ENCODE peak calls at places on chromosomes 11 and 22, in five cellular contexts. W is thyroid gland, D is H1, Q is stomach, B is body of pancreas. P is an unnamed sample.
A peak's percentile ranks its signal among the peaks of the same experiment; 100 is the strongest.

GRCh38 chr11:133047036-133047800 is 485.1 kb downstream of the OPCML start:
- DNase-seq in W (no peak), D (no peak), Q (no peak), B (no peak), P (no peak)

GRCh38 chr11:66328307-66329144 is 7.7 kb downstream of the RIN1 start:
- DNase-seq in W (peak; percentile 67), D (peak; percentile 94), Q (peak; percentile 80), B (peak; percentile 78), P (peak; percentile 82)

GRCh38 chr11:115581871-115582639 is 77.8 kb upstream of the CADM1 start:
- DNase-seq in W (peak; percentile 16), D (no peak), Q (no peak), B (no peak), P (peak; percentile 45)

GRCh38 chr11:44709281-44709562 is 17.5 kb upstream of the TSPAN18 start:
- DNase-seq in W (no peak), D (no peak), Q (no peak), B (no peak), P (no peak)

GRCh38 chr22:45159652-45160462 is 3.9 kb upstream of the NUP50 start:
- DNase-seq in W (no peak), D (no peak), Q (peak; percentile 74), B (peak; percentile 38), P (peak; percentile 33)

GRCh38 chr11:47393163-47394049 is 15.0 kb upstream of the SLC39A13 start:
- DNase-seq in W (no peak), D (no peak), Q (no peak), B (peak; percentile 17), P (no peak)

GRCh38 chr11:2528301-2529050 is 83.7 kb downstream of the KCNQ1 start:
- DNase-seq in W (peak; percentile 1), D (no peak), Q (no peak), B (peak; percentile 6), P (peak; percentile 32)

GRCh38 chr22:37460684-37461083 is 25.5 kb downstream of the MFNG start:
- DNase-seq in W (no peak), D (no peak), Q (no peak), B (no peak), P (no peak)

GRCh38 chr11:2376751-2377451 is at the start of gene CD81:
- DNase-seq in W (peak; percentile 40), D (peak; percentile 82), Q (peak; percentile 53), B (peak; percentile 59), P (no peak)

GRCh38 chr11:33530824-33531223 is 169.8 kb downstream of the C11orf91 start:
- DNase-seq in W (no peak), D (no peak), Q (no peak), B (no peak), P (no peak)

GRCh38 chr11:43145653-43146052 is 166.1 kb upstream of the API5 start:
- DNase-seq in W (no peak), D (no peak), Q (no peak), B (no peak), P (no peak)

GRCh38 chr11:135036488-135037297 is 624.7 kb upstream of the B3GAT1 start:
- DNase-seq in W (no peak), D (peak; percentile 36), Q (no peak), B (no peak), P (no peak)

GRCh38 chr11:103806130-103806900 is 230.1 kb upstream of the DDI1 start:
- DNase-seq in W (no peak), D (no peak), Q (no peak), B (no peak), P (no peak)

GRCh38 chr11:128632151-128632791 is 44.9 kb upstream of the ETS1 start:
- DNase-seq in W (peak; percentile 37), D (peak; percentile 66), Q (no peak), B (no peak), P (peak; percentile 43)

GRCh38 chr22:24492391-24492790 is 2.7 kb upstream of the UPB1 start:
- DNase-seq in W (no peak), D (no peak), Q (no peak), B (no peak), P (no peak)

GRCh38 chr11:72330131-72330727 is 86.3 kb upstream of the PHOX2A start:
- DNase-seq in W (no peak), D (no peak), Q (no peak), B (no peak), P (no peak)

GRCh38 chr11:77557553-77557952 is 32.2 kb upstream of the AQP11 start:
- DNase-seq in W (peak; percentile 3), D (no peak), Q (no peak), B (no peak), P (no peak)

GRCh38 chr22:22721681-22722309 is 77.4 kb downstream of the GGTLC2 start:
- DNase-seq in W (no peak), D (no peak), Q (no peak), B (no peak), P (no peak)

GRCh38 chr22:17846326-17846992 is 72.2 kb upstream of the BID start:
- DNase-seq in W (peak; percentile 68), D (no peak), Q (no peak), B (no peak), P (no peak)

GRCh38 chr11:35541621-35542375 is 16.4 kb upstream of the PAMR1 start:
- DNase-seq in W (no peak), D (no peak), Q (no peak), B (no peak), P (peak; percentile 16)

GRCh38 chr22:28943501-28943879 is 60.1 kb downstream of the ZNRF3 start:
- DNase-seq in W (no peak), D (no peak), Q (peak; percentile 41), B (no peak), P (no peak)

GRCh38 chr11:126333142-126333541 is 22.3 kb upstream of the ST3GAL4 start:
- DNase-seq in W (no peak), D (no peak), Q (no peak), B (no peak), P (no peak)

GRCh38 chr11:79100093-79100704 is 340.6 kb downstream of the TENM4 start:
- DNase-seq in W (peak; percentile 42), D (peak; percentile 57), Q (peak; percentile 32), B (peak; percentile 47), P (peak; percentile 21)

GRCh38 chr11:64650923-64651523 is 60.0 kb downstream of the SLC22A12 start:
- DNase-seq in W (no peak), D (peak; percentile 61), Q (no peak), B (no peak), P (no peak)

DNA sequence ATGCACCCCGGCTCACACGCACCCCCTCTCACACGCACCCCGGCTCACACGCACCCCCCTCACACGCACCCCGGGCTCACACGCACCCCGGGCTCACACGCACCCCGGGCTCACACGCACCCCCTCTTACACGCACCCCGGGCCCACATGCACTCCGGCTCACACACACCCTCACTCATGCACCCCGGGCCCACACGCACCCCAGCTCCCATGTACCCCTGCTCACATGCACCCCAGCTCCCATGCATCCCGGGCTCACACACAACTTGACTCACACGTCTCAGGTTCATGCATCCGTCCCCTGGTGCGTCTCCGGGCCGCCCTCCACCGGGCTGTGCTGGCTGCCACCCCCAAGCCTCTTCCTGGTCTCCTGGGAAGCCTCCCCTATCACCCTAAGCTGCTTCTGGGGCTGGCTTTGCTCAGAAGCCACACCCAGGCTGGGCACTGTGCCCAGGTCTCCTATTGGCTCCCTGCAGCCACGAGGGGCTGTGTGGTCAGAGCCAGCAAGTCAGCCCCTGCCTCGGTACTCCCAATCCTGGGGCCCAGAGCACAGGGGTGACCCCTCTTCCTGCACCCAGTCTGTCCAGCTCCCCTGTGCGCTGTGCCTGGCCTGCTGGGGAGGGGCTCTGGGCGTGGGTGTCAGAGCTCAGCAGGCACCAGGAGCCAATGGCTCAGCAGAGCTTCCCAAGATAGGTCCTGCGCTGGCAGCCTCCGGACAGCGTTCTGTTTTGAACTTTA is 16.9 kb downstream of the TSPAN4 start:
- DNase-seq in W (peak; percentile 81), D (no peak), Q (peak; percentile 84), B (peak; percentile 70), P (peak; percentile 76)
- TF ChIP-seq POLR2A in W (no peak), D (no peak), Q (no peak), B (peak; percentile 8), P (no peak)

GRCh38 chr11:82733444-82734119 is at the start of gene FAM181B:
- DNase-seq in W (peak; percentile 78), D (peak; percentile 85), Q (peak; percentile 38), B (peak; percentile 58), P (peak; percentile 38)
- H3K4me3 ChIP-seq in W (peak within 1 kb of the TSS; percentile 38), D (peak within 1 kb of the TSS; percentile 57), Q (peak within 1 kb of the TSS; percentile 56), B (peak within 1 kb of the TSS; percentile 51), P (peak within 1 kb of the TSS; percentile 56)

GRCh38 chr11:46050065-46050464 is 71.2 kb downstream of the PHF21A start:
- DNase-seq in W (peak; percentile 70), D (no peak), Q (no peak), B (peak; percentile 11), P (peak; percentile 12)
- H3K27ac ChIP-seq in W (peak overlapping the region; percentile 50), D (peak overlapping the region; percentile 58), Q (peak overlapping the region; percentile 15), B (peak overlapping the region; percentile 34), P (peak overlapping the region; percentile 16)

GRCh38 chr11:117997436-117998200 is 11.4 kb downstream of the IL10RA start:
- DNase-seq in W (no peak), D (no peak), Q (no peak), B (no peak), P (no peak)
- TF ChIP-seq POLR2A in W (no peak), D (no peak), Q (no peak), B (no peak), P (no peak)

GRCh38 chr22:50739894-50740293 is 1.9 kb downstream of the ACR start:
- DNase-seq in W (no peak), D (no peak), Q (peak; percentile 17), B (no peak), P (no peak)
- H3K4me3 ChIP-seq in W (no peak overlapping the region), D (no peak overlapping the region), Q (no peak overlapping the region), B (no peak overlapping the region), P (no peak overlapping the region)

GRCh38 chr11:20015101-20015500 is 145.2 kb downstream of the DBX1 start:
- DNase-seq in W (no peak), D (no peak), Q (no peak), B (no peak), P (no peak)

GRCh38 chr11:20013346-20014066 is 146.8 kb downstream of the DBX1 start:
- DNase-seq in W (no peak), D (no peak), Q (no peak), B (no peak), P (no peak)

GRCh38 chr11:20014067-20014402 is 146.2 kb downstream of the DBX1 start:
- DNase-seq in W (no peak), D (no peak), Q (no peak), B (no peak), P (no peak)

GRCh38 chr11:20016526-20016925 is 143.7 kb downstream of the DBX1 start:
- DNase-seq in W (no peak), D (no peak), Q (no peak), B (no peak), P (no peak)

DNA sequence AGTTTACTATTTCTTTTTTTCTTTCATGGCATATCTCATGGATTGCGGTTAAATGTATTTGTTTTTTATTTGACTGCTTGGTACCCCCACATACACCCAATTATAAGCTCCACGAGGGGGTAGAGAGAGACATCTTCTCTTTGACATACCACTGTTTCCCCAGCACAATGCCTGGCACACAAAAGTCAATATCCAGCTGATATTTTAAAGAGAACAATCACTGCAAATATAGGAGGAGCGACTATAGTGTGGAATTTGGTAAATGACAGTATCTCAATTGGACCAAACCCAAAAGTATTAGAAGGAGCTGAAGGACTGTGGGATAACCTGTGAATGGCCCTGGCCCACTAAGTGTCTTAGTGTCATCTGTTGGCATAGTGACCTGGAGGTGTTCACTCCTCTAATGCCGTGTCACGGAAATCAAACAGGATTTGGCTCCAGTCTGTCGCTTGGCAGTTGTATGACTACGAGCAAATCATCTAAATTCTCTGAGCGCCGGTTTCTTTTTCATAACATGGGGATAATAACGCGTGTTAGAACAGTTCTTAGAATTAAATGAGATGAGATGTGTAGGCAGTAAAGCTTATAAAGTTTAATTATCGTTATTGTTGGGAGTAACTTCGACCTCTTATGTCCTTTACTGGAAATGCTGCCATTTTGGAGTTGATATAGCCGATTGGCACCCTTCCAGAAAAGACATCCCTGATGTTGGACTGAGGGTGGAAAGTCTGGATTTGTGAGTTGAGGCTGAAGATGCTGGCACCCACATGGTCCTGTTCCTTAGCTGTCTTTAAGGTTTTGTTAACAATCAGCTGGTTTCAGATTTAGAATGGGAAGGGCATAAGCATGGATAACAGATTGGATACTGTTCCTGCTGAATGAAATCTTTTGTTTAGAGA is 144.5 kb downstream of the DBX1 start:
- DNase-seq in W (peak; percentile 67), D (no peak), Q (no peak), B (peak; percentile 37), P (no peak)
- H3K27ac ChIP-seq in W (peak overlapping the region; percentile 10), D (no peak overlapping the region), Q (no peak overlapping the region), B (peak overlapping the region; percentile 38), P (no peak overlapping the region)